ENCODE peak calls at places on chromosomes 13 and 19, in six cellular contexts. L is HS-5; Z is stimulated activated CD8-positive, alpha-beta memory T cell treated with anti-CD3 and anti-CD28 coated beads, Interleukin-2, amount 100 ng/mL, for 1 hour; R is NCI-H2081; K is aorta; D is germinal center. Q is an unnamed sample.

GRCh38 chr19:38265213-38265861 is 964 bp downstream of the SPINT2 start:
- DNase-seq in L (no peak), Z (no peak), R (no peak), K (peak; percentile 75), D (peak; percentile 48), Q (no peak)

GRCh38 chr13:37263881-37264280 is 158.4 kb upstream of the CSNK1A1L start:
- DNase-seq in L (no peak), Z (no peak), R (no peak), K (no peak), D (no peak), Q (no peak)

GRCh38 chr19:35318679-35319448 is 10.1 kb upstream of the CD22 start:
- DNase-seq in L (peak; percentile 95), Z (no peak), R (no peak), K (peak; percentile 79), D (no peak), Q (peak; percentile 98)

GRCh38 chr19:778910-779653 is 18.2 kb upstream of the PTBP1 start:
- DNase-seq in L (no peak), Z (no peak), R (no peak), K (peak; percentile 69), D (no peak), Q (no peak)

GRCh38 chr19:31448221-31448657 is 99.0 kb upstream of the TSHZ3 start:
- DNase-seq in L (no peak), Z (no peak), R (no peak), K (no peak), D (no peak), Q (no peak)

GRCh38 chr13:111337206-111337605 is 16.8 kb downstream of the TEX29 start:
- DNase-seq in L (peak; percentile 81), Z (no peak), R (no peak), K (no peak), D (no peak), Q (no peak)

GRCh38 chr13:48526269-48526668 is 6.6 kb downstream of the RCBTB2 start:
- DNase-seq in L (no peak), Z (no peak), R (no peak), K (no peak), D (no peak), Q (no peak)

GRCh38 chr13:23450340-23451046 is 17.0 kb upstream of the SACS start:
- DNase-seq in L (no peak), Z (no peak), R (no peak), K (no peak), D (no peak), Q (no peak)

GRCh38 chr19:8487137-8487851 is 15.1 kb downstream of the PRAM1 start:
- DNase-seq in L (no peak), Z (peak; percentile 30), R (no peak), K (peak; percentile 73), D (no peak), Q (no peak)

GRCh38 chr19:10503002-10503789 is at the start of gene KEAP1:
- DNase-seq in L (no peak), Z (no peak), R (no peak), K (peak; percentile 66), D (peak; percentile 53), Q (no peak)

GRCh38 chr19:49188626-49189200 is 31.1 kb downstream of the TRPM4 start:
- DNase-seq in L (no peak), Z (no peak), R (no peak), K (no peak), D (no peak), Q (no peak)

GRCh38 chr13:49791214-49791752 is 1.2 kb downstream of the KPNA3 start:
- DNase-seq in L (no peak), Z (no peak), R (no peak), K (no peak), D (peak; percentile 12), Q (no peak)

GRCh38 chr13:45575146-45575829 is 40.3 kb downstream of the ERICH6B start:
- DNase-seq in L (no peak), Z (no peak), R (no peak), K (no peak), D (no peak), Q (no peak)

GRCh38 chr19:52230685-52231084 is 38.7 kb upstream of the ZNF766 start:
- DNase-seq in L (no peak), Z (no peak), R (no peak), K (no peak), D (no peak), Q (no peak)

GRCh38 chr19:15421726-15422260 is 3.0 kb upstream of the AKAP8L start:
- DNase-seq in L (no peak), Z (no peak), R (no peak), K (no peak), D (no peak), Q (no peak)

GRCh38 chr19:45099465-45100201 is 6.7 kb downstream of the PPP1R37 start:
- DNase-seq in L (no peak), Z (no peak), R (no peak), K (no peak), D (no peak), Q (no peak)

GRCh38 chr13:79626924-79627323 is 146.0 kb downstream of the NDFIP2 start:
- DNase-seq in L (no peak), Z (no peak), R (no peak), K (no peak), D (no peak), Q (no peak)

GRCh38 chr19:2462635-2463421 is 6.1 kb upstream of the LMNB2 start:
- DNase-seq in L (peak; percentile 76), Z (no peak), R (peak; percentile 55), K (peak; percentile 91), D (no peak), Q (no peak)

GRCh38 chr13:32087955-32088747 is 56.6 kb downstream of the FRY start:
- DNase-seq in L (no peak), Z (no peak), R (no peak), K (no peak), D (no peak), Q (no peak)

GRCh38 chr13:107138987-107139386 is 571.0 kb upstream of the ARGLU1 start:
- DNase-seq in L (no peak), Z (no peak), R (no peak), K (no peak), D (no peak), Q (no peak)

GRCh38 chr19:342128-342455 is 2.5 kb downstream of the MIER2 start:
- DNase-seq in L (no peak), Z (no peak), R (no peak), K (no peak), D (no peak), Q (no peak)

GRCh38 chr13:57045816-57046691 is 94.7 kb upstream of the PRR20A start:
- DNase-seq in L (no peak), Z (no peak), R (no peak), K (no peak), D (no peak), Q (no peak)

GRCh38 chr19:54518844-54519243 is 16.2 kb downstream of the LAIR2 start:
- DNase-seq in L (no peak), Z (no peak), R (no peak), K (no peak), D (no peak), Q (peak; percentile 96)